ENCODE peak calls at places on chromosomes 4 and X, in five cellular contexts. One of them, this sample, is unnamed.

GRCh38 chrX:11533211-11533651 is 132.5 kb downstream of the ARHGAP6 start:
- DNase-seq in coronary artery: no peak
- DNase-seq in SK-N-SH: peak
- DNase-seq in neural crest cell: no peak
- DNase-seq in Calu3: no peak
- DNase-seq in this sample: no peak

GRCh38 chr4:91243132-91243531 is 1060.6 kb upstream of the GRID2 start:
- DNase-seq in coronary artery: no peak
- DNase-seq in SK-N-SH: no peak
- DNase-seq in neural crest cell: no peak
- DNase-seq in Calu3: peak
- DNase-seq in this sample: no peak

GRCh38 chrX:77785400-77785745 is 643 bp downstream of the ATRX start:
- DNase-seq in coronary artery: no peak
- DNase-seq in SK-N-SH: peak
- DNase-seq in neural crest cell: peak
- DNase-seq in Calu3: peak
- DNase-seq in this sample: no peak

GRCh38 chr4:133186845-133187244 is 37.8 kb downstream of the PCDH10 start:
- DNase-seq in coronary artery: no peak
- DNase-seq in SK-N-SH: no peak
- DNase-seq in neural crest cell: no peak
- DNase-seq in Calu3: no peak
- DNase-seq in this sample: no peak

GRCh38 chr4:105627620-105628019 is 75.2 kb downstream of the ARHGEF38 start:
- DNase-seq in coronary artery: no peak
- DNase-seq in SK-N-SH: no peak
- DNase-seq in neural crest cell: no peak
- DNase-seq in Calu3: no peak
- DNase-seq in this sample: no peak

GRCh38 chrX:130114141-130114561 is 3.9 kb upstream of the ELF4 start:
- DNase-seq in coronary artery: no peak
- DNase-seq in SK-N-SH: no peak
- DNase-seq in neural crest cell: no peak
- DNase-seq in Calu3: peak
- DNase-seq in this sample: no peak

GRCh38 chr4:87919951-87920350 is 55.6 kb upstream of the SPP1 start:
- DNase-seq in coronary artery: no peak
- DNase-seq in SK-N-SH: no peak
- DNase-seq in neural crest cell: no peak
- DNase-seq in Calu3: no peak
- DNase-seq in this sample: no peak

GRCh38 chr4:15434086-15434485 is 6.3 kb downstream of the C1QTNF7 start:
- DNase-seq in coronary artery: no peak
- DNase-seq in SK-N-SH: no peak
- DNase-seq in neural crest cell: no peak
- DNase-seq in Calu3: no peak
- DNase-seq in this sample: no peak

GRCh38 chrX:44092778-44093177 is 119.6 kb upstream of the NDP start:
- DNase-seq in coronary artery: no peak
- DNase-seq in SK-N-SH: no peak
- DNase-seq in neural crest cell: no peak
- DNase-seq in Calu3: no peak
- DNase-seq in this sample: no peak

GRCh38 chrX:110241816-110242215 is 76.1 kb downstream of the AMMECR1 start:
- DNase-seq in coronary artery: no peak
- DNase-seq in SK-N-SH: no peak
- DNase-seq in neural crest cell: no peak
- DNase-seq in Calu3: no peak
- DNase-seq in this sample: no peak

DNA sequence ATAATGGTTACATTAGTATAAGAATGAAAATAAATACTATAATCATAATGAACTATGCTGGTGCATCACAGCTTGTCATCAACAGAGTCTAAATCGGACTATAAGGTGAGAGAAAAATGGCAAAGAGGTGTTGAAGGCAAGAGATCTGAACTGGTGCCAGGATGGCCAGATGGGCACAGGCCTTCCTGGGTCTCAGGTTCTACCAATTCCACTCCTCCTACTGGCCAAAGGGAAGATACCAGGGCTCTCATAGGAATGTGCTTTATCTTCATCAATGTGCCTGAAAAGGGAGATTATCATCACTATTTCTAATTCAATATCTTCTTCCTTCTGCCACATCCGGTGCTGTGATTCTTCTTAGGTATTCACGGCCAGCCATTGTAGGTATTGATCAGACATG is 107.6 kb downstream of the GASK1B start:
- DNase-seq in coronary artery: no peak
- DNase-seq in SK-N-SH: no peak
- DNase-seq in neural crest cell: no peak
- DNase-seq in Calu3: no peak
- DNase-seq in this sample: no peak
- TF ChIP-seq CTCF in coronary artery: no peak
- TF ChIP-seq CTCF in SK-N-SH: peak
- TF ChIP-seq CTCF in neural crest cell: no peak
- TF ChIP-seq CTCF in Calu3: no peak
- TF ChIP-seq CTCF in this sample: no peak

GRCh38 chrX:66731398-66731797 is 92.5 kb upstream of the EDA2R start:
- DNase-seq in coronary artery: no peak
- DNase-seq in SK-N-SH: peak
- DNase-seq in neural crest cell: no peak
- DNase-seq in Calu3: no peak
- DNase-seq in this sample: no peak
- TF ChIP-seq CTCF in coronary artery: no peak
- TF ChIP-seq CTCF in SK-N-SH: peak
- TF ChIP-seq CTCF in neural crest cell: peak
- TF ChIP-seq CTCF in Calu3: no peak
- TF ChIP-seq CTCF in this sample: peak

DNA sequence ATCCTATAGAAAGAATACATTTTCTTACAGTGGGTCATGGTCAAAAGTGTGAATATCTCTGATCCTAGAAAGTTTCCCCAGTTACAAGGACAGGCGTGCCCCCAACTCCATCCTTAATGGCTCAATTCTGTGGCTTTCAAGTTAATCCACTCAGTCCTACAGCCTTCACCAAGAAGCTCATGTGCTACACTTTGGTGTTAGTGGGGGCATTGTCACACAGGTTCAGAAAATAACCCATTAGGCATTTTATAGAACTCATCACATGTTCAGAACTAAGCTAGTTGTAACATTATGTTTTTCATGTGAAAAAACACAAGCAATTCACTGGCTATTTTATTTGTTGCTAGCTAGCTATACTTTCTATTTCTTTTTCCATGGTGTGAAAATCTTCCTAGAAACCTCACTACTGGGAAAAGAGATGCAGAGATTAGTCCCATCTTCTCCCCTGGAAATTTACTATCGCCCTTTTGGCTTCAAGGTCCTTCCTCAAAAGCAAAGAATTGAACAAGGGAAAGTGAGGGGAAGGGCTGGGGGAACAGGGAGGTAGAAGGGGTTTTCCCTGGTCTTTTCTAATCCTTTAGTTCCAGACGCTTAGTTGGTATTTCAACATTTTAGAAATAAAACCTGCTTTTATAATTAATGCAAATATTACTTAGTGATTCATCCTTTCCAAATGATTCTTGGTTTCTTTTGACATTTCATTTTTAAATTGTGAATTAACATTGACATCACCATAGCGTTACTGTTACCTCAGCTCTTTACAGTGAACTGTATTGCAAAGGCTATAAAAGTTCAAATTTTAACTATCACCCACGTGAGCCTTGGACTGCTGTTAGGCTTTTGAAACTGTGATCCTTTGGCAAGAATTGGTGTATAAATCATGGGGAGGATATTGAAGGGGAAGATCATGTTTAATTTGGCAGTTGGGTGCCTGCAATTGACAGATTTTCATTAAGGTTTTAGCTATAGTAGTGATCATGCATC is 20.7 kb downstream of the NFKB1 start:
- DNase-seq in coronary artery: no peak
- DNase-seq in SK-N-SH: no peak
- DNase-seq in neural crest cell: no peak
- DNase-seq in Calu3: no peak
- DNase-seq in this sample: no peak
- TF ChIP-seq CTCF in coronary artery: no peak
- TF ChIP-seq CTCF in SK-N-SH: no peak
- TF ChIP-seq CTCF in neural crest cell: no peak
- TF ChIP-seq CTCF in Calu3: no peak
- TF ChIP-seq CTCF in this sample: no peak

GRCh38 chrX:54785901-54786300 is 12.2 kb downstream of the ITIH6 start:
- DNase-seq in coronary artery: no peak
- DNase-seq in SK-N-SH: no peak
- DNase-seq in neural crest cell: no peak
- DNase-seq in Calu3: peak
- DNase-seq in this sample: no peak

GRCh38 chrX:54788446-54788845 is 9.6 kb downstream of the ITIH6 start:
- DNase-seq in coronary artery: no peak
- DNase-seq in SK-N-SH: no peak
- DNase-seq in neural crest cell: no peak
- DNase-seq in Calu3: no peak
- DNase-seq in this sample: no peak

DNA sequence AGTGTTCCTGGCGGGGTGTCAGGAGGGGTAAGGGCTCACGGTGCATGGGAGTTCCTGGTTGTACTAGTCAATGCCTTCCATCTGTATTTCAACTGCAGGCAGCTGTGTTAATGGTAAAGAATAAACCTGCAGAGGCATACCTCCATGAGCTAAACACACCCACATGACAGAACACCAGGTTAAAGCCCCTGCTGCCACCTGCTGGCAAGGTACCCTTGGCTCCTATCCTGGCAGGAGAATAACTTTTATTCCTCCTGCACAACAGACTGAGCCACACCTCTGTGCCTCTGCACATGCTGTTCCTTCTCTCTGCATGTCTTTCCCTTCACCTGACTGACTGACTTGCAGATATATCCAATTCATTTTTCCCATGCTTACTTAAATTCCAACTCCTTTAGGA is 11.1 kb downstream of the ITIH6 start:
- DNase-seq in coronary artery: no peak
- DNase-seq in SK-N-SH: no peak
- DNase-seq in neural crest cell: no peak
- DNase-seq in Calu3: peak
- DNase-seq in this sample: no peak
- TF ChIP-seq CTCF in coronary artery: no peak
- TF ChIP-seq CTCF in SK-N-SH: no peak
- TF ChIP-seq CTCF in neural crest cell: peak
- TF ChIP-seq CTCF in Calu3: peak
- TF ChIP-seq CTCF in this sample: peak

GRCh38 chrX:46408553-46409407 is 136.4 kb downstream of the ZNF674 start:
- DNase-seq in coronary artery: no peak
- DNase-seq in SK-N-SH: peak
- DNase-seq in neural crest cell: peak
- DNase-seq in Calu3: peak
- DNase-seq in this sample: no peak
- TF ChIP-seq CTCF in coronary artery: peak
- TF ChIP-seq CTCF in SK-N-SH: peak
- TF ChIP-seq CTCF in neural crest cell: peak
- TF ChIP-seq CTCF in Calu3: peak
- TF ChIP-seq CTCF in this sample: peak

GRCh38 chr4:189232274-189232673 is 708.4 kb upstream of the FRG1 start:
- DNase-seq in coronary artery: no peak
- DNase-seq in SK-N-SH: no peak
- DNase-seq in neural crest cell: no peak
- DNase-seq in Calu3: peak
- DNase-seq in this sample: no peak

GRCh38 chr4:189228726-189229125 is 711.9 kb upstream of the FRG1 start:
- DNase-seq in coronary artery: no peak
- DNase-seq in SK-N-SH: no peak
- DNase-seq in neural crest cell: no peak
- DNase-seq in Calu3: no peak
- DNase-seq in this sample: no peak
- TF ChIP-seq CTCF in coronary artery: no peak
- TF ChIP-seq CTCF in SK-N-SH: no peak
- TF ChIP-seq CTCF in neural crest cell: no peak
- TF ChIP-seq CTCF in Calu3: no peak
- TF ChIP-seq CTCF in this sample: no peak

DNA sequence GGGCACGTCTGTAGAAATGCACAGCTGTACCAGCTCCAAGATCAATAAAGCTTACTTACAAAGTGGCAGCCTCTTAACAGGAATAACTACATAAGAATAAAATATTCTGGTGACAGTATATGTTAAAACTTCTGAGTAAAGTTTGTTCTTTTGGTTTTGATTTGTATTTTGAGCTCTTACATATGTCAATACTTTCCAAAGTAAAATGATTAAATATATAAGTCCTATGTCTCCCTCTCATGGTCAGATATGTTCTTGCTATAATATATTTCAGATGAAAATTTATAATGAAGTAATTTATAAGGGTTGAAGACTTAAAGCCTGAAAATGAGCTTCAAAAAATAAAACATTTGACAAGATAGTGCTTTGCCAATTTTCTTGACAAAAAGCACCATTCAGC is 254.4 kb downstream of the NPFFR2 start:
- DNase-seq in coronary artery: no peak
- DNase-seq in SK-N-SH: peak
- DNase-seq in neural crest cell: no peak
- DNase-seq in Calu3: no peak
- DNase-seq in this sample: no peak
- TF ChIP-seq CTCF in coronary artery: no peak
- TF ChIP-seq CTCF in SK-N-SH: peak
- TF ChIP-seq CTCF in neural crest cell: peak
- TF ChIP-seq CTCF in Calu3: no peak
- TF ChIP-seq CTCF in this sample: peak

GRCh38 chrX:122910697-122911096 is 273.4 kb upstream of the GRIA3 start:
- DNase-seq in coronary artery: no peak
- DNase-seq in SK-N-SH: no peak
- DNase-seq in neural crest cell: no peak
- DNase-seq in Calu3: no peak
- DNase-seq in this sample: no peak

GRCh38 chrX:122907375-122907774 is 276.7 kb upstream of the GRIA3 start:
- DNase-seq in coronary artery: no peak
- DNase-seq in SK-N-SH: no peak
- DNase-seq in neural crest cell: no peak
- DNase-seq in Calu3: no peak
- DNase-seq in this sample: no peak

GRCh38 chrX:122906726-122907125 is 277.4 kb upstream of the GRIA3 start:
- DNase-seq in coronary artery: no peak
- DNase-seq in SK-N-SH: no peak
- DNase-seq in neural crest cell: no peak
- DNase-seq in Calu3: no peak
- DNase-seq in this sample: no peak
- TF ChIP-seq CTCF in coronary artery: no peak
- TF ChIP-seq CTCF in SK-N-SH: no peak
- TF ChIP-seq CTCF in neural crest cell: no peak
- TF ChIP-seq CTCF in Calu3: no peak
- TF ChIP-seq CTCF in this sample: no peak

GRCh38 chr4:181258569-181258968 is 984.6 kb upstream of the TENM3 start:
- DNase-seq in coronary artery: no peak
- DNase-seq in SK-N-SH: no peak
- DNase-seq in neural crest cell: no peak
- DNase-seq in Calu3: no peak
- DNase-seq in this sample: no peak

GRCh38 chr4:181259081-181259480 is 984.1 kb upstream of the TENM3 start:
- DNase-seq in coronary artery: no peak
- DNase-seq in SK-N-SH: no peak
- DNase-seq in neural crest cell: no peak
- DNase-seq in Calu3: no peak
- DNase-seq in this sample: no peak

GRCh38 chr4:181264908-181265307 is 978.3 kb upstream of the TENM3 start:
- DNase-seq in coronary artery: no peak
- DNase-seq in SK-N-SH: no peak
- DNase-seq in neural crest cell: no peak
- DNase-seq in Calu3: no peak
- DNase-seq in this sample: no peak

GRCh38 chr4:181261279-181261678 is 981.9 kb upstream of the TENM3 start:
- DNase-seq in coronary artery: no peak
- DNase-seq in SK-N-SH: no peak
- DNase-seq in neural crest cell: no peak
- DNase-seq in Calu3: peak
- DNase-seq in this sample: no peak
- TF ChIP-seq CTCF in coronary artery: no peak
- TF ChIP-seq CTCF in SK-N-SH: peak
- TF ChIP-seq CTCF in neural crest cell: peak
- TF ChIP-seq CTCF in Calu3: no peak
- TF ChIP-seq CTCF in this sample: peak